ENCODE peak calls at places on chromosome 15, in eight cellular contexts. I, B, N, F, G, L, T and S are unnamed samples.
A peak's percentile ranks its signal among the peaks of the same experiment; 100 is the strongest.

GRCh38 chr15:68638953-68639500 is 60.2 kb downstream of the CORO2B start:
- DNase-seq in F (no peak), T (no peak), I (no peak), L (no peak), N (no peak), B (no peak), G (no peak), S (peak; percentile 81)

GRCh38 chr15:59611277-59612260 is at the start of gene GCNT3:
- DNase-seq in I (peak; percentile 23), F (no peak), G (peak; percentile 31), T (no peak), L (no peak), B (no peak), N (no peak), S (peak; percentile 48)

GRCh38 chr15:90839187-90840071 is 29.0 kb upstream of the FURIN start:
- DNase-seq in L (no peak), F (peak; percentile 72), G (peak; percentile 66), I (no peak), N (no peak), T (no peak), B (no peak), S (no peak)

GRCh38 chr15:90571063-90571541 is 41.4 kb downstream of the CRTC3 start:
- DNase-seq in L (no peak), F (no peak), N (no peak), I (no peak), B (no peak), G (peak; percentile 51), T (no peak), S (peak; percentile 83)

GRCh38 chr15:58605931-58606330 is 143.6 kb downstream of the ADAM10 start:
- DNase-seq in T (no peak), I (no peak), B (no peak), L (no peak), F (no peak), G (no peak), N (no peak), S (no peak)

GRCh38 chr15:35557012-35557411 is 11.0 kb upstream of the DPH6 start:
- DNase-seq in T (no peak), G (no peak), N (no peak), I (no peak), L (no peak), F (no peak), B (no peak), S (no peak)

GRCh38 chr15:90192961-90193786 is 8.0 kb upstream of the SEMA4B start:
- DNase-seq in L (no peak), N (no peak), B (no peak), I (peak; percentile 16), F (no peak), T (no peak), G (no peak), S (no peak)

GRCh38 chr15:48062476-48062875 is 58.3 kb upstream of the SLC24A5 start:
- DNase-seq in L (no peak), I (no peak), T (no peak), B (no peak), G (peak; percentile 44), N (no peak), F (no peak), S (peak; percentile 65)

GRCh38 chr15:72197460-72198409 is at the start of gene GRAMD2A:
- DNase-seq in I (peak; percentile 30), B (no peak), N (no peak), L (peak; percentile 37), F (peak; percentile 72), G (peak; percentile 69), T (no peak), S (peak; percentile 65)

GRCh38 chr15:100731259-100732156 is 129.1 kb downstream of the ASB7 start:
- DNase-seq in N (no peak), I (no peak), G (peak; percentile 24), B (no peak), F (no peak), L (no peak), T (no peak), S (peak; percentile 47)

GRCh38 chr15:77506311-77507150 is 85.8 kb downstream of the HMG20A start:
- DNase-seq in L (no peak), B (no peak), T (no peak), N (no peak), I (peak; percentile 64), G (peak; percentile 83), F (no peak), S (no peak)

GRCh38 chr15:58165661-58166060 is 27.5 kb downstream of the AQP9 start:
- DNase-seq in L (no peak), I (peak; percentile 57), B (no peak), G (peak; percentile 24), F (no peak), N (no peak), T (no peak), S (no peak)

GRCh38 chr15:59283717-59284336 is 77.2 kb downstream of the LDHAL6B start:
- DNase-seq in B (no peak), N (no peak), I (no peak), F (no peak), G (peak; percentile 96), L (no peak), T (no peak), S (peak; percentile 77)

GRCh38 chr15:90075420-90076289 is 26.6 kb downstream of the IDH2 start:
- DNase-seq in N (no peak), B (no peak), G (peak; percentile 79), F (peak; percentile 46), I (peak; percentile 90), T (no peak), L (peak; percentile 43), S (no peak)

GRCh38 chr15:92645051-92645631 is 10.4 kb downstream of the FAM174B start:
- DNase-seq in N (no peak), I (no peak), L (no peak), T (no peak), G (no peak), F (no peak), B (no peak), S (no peak)

GRCh38 chr15:63212050-63212973 is 22.9 kb downstream of the RAB8B start:
- DNase-seq in B (no peak), I (no peak), G (peak; percentile 23), N (no peak), F (no peak), L (no peak), T (no peak), S (peak; percentile 76)

GRCh38 chr15:74787251-74788041 is 5.6 kb downstream of the CSK start:
- DNase-seq in I (no peak), B (peak; percentile 84), F (peak; percentile 80), G (peak; percentile 40), N (peak; percentile 86), T (peak; percentile 37), L (peak; percentile 93), S (peak; percentile 75)

GRCh38 chr15:65837301-65838283 is 31.7 kb upstream of the RAB11A start:
- DNase-seq in I (no peak), B (no peak), N (no peak), G (no peak), F (no peak), L (no peak), T (no peak), S (no peak)

GRCh38 chr15:79160211-79160610 is 69.6 kb upstream of the RASGRF1 start:
- DNase-seq in F (no peak), T (no peak), L (no peak), B (no peak), N (no peak), G (peak; percentile 81), I (no peak), S (peak; percentile 77)

GRCh38 chr15:66646799-66647198 is 55.2 kb upstream of the SMAD6 start:
- DNase-seq in T (no peak), G (no peak), N (no peak), I (no peak), B (no peak), F (no peak), L (no peak), S (peak; percentile 34)

GRCh38 chr15:82850242-82850591 is 40.8 kb downstream of the WHAMM start:
- DNase-seq in I (peak; percentile 49), B (no peak), T (no peak), G (no peak), L (no peak), N (no peak), F (no peak), S (peak; percentile 57)

GRCh38 chr15:40506964-40507571 is 36.3 kb downstream of the CHST14 start:
- DNase-seq in B (peak; percentile 49), G (peak; percentile 69), N (peak; percentile 47), T (no peak), L (peak; percentile 47), F (peak; percentile 91), I (peak; percentile 85), S (peak; percentile 85)

GRCh38 chr15:32029409-32029861 is 880 bp upstream of the CHRNA7 start:
- DNase-seq in F (peak; percentile 56), L (no peak), G (no peak), B (no peak), I (peak; percentile 47), T (no peak), N (no peak), S (no peak)

GRCh38 chr15:40146037-40146436 is 14.8 kb upstream of the BUB1B start:
- DNase-seq in T (no peak), F (no peak), N (no peak), B (no peak), L (no peak), G (peak; percentile 60), I (no peak), S (peak; percentile 73)

GRCh38 chr15:95655089-95655488 is 675.4 kb upstream of the NR2F2 start:
- DNase-seq in N (no peak), F (no peak), L (no peak), I (no peak), B (no peak), T (no peak), G (no peak), S (no peak)

GRCh38 chr15:41559489-41560177 is 621 bp downstream of the TYRO3 start:
- DNase-seq in F (no peak), T (no peak), B (no peak), N (no peak), G (no peak), L (no peak), I (peak; percentile 41), S (peak; percentile 20)

GRCh38 chr15:49718846-49719245 is 98.0 kb downstream of the DTWD1 start:
- DNase-seq in L (no peak), N (no peak), T (no peak), F (no peak), B (no peak), G (no peak), I (no peak), S (no peak)

GRCh38 chr15:42056934-42057743 is 36.3 kb upstream of the PLA2G4E start:
- DNase-seq in G (peak; percentile 99), L (peak; percentile 47), B (no peak), T (no peak), N (peak; percentile 41), I (peak; percentile 95), F (peak; percentile 89), S (peak; percentile 80)

GRCh38 chr15:85750319-85750806 is 44.4 kb downstream of the KLHL25 start:
- DNase-seq in G (no peak), B (no peak), F (no peak), L (no peak), T (no peak), I (peak; percentile 45), N (no peak), S (no peak)

GRCh38 chr15:52496776-52497470 is 31.8 kb downstream of the MYO5A start:
- DNase-seq in L (peak; percentile 56), I (no peak), N (no peak), F (no peak), T (no peak), B (no peak), G (peak; percentile 26), S (peak; percentile 81)

GRCh38 chr15:68177747-68178146 is 27.4 kb downstream of the CALML4 start:
- DNase-seq in N (no peak), F (no peak), T (no peak), B (no peak), G (no peak), I (no peak), L (no peak), S (no peak)

GRCh38 chr15:68220967-68221366 is 8.6 kb downstream of the CLN6 start:
- DNase-seq in G (no peak), I (no peak), T (no peak), L (no peak), B (no peak), N (no peak), F (no peak), S (no peak)

GRCh38 chr15:69820819-69821218 is 276.9 kb downstream of the TLE3 start:
- DNase-seq in I (peak; percentile 17), F (peak; percentile 74), G (no peak), L (no peak), T (no peak), N (no peak), B (no peak), S (no peak)

GRCh38 chr15:26101443-26101842 is 238.3 kb upstream of the ATP10A start:
- DNase-seq in N (no peak), G (no peak), T (no peak), F (no peak), B (no peak), I (no peak), L (no peak), S (no peak)